ENCODE peak calls at places on chromosome 4, in four cellular contexts. I is MM.1S, V is PC-3, N is K562. J is an unnamed sample. For H3K36me3 and H3K9me3, the result is how much of the 10 kb centered on the place peaks cover.

GRCh38 chr4:119570401-119570800 is 58.2 kb downstream of the PDE5A start:
- DNase-seq in I (no peak), V (no peak), N (no peak), J (no peak)

GRCh38 chr4:184526228-184526627 is 51.9 kb upstream of the IRF2 start:
- DNase-seq in I (no peak), V (no peak), N (no peak), J (no peak)

GRCh38 chr4:98517444-98518021 is 140.9 kb downstream of the TSPAN5 start:
- DNase-seq in I (no peak), V (peak), N (no peak), J (no peak)

GRCh38 chr4:113355550-113356371 is 306.3 kb downstream of the ANK2 start:
- DNase-seq in I (peak), V (peak), N (no peak), J (peak)

GRCh38 chr4:99640676-99641075 is 17.0 kb downstream of the C4orf54 start:
- DNase-seq in I (no peak), V (peak), N (no peak), J (no peak)

GRCh38 chr4:37767019-37767418 is 59.5 kb upstream of the PGM2 start:
- DNase-seq in I (no peak), V (no peak), N (no peak), J (no peak)

GRCh38 chr4:108080752-108081151 is 88.0 kb downstream of the LEF1 start:
- DNase-seq in I (no peak), V (no peak), N (no peak), J (no peak)

GRCh38 chr4:38160487-38161207 is 200.4 kb downstream of the PTTG2 start:
- DNase-seq in I (no peak), V (peak), N (peak), J (no peak)

GRCh38 chr4:153156263-153156662 is 48.0 kb upstream of the TRIM2 start:
- DNase-seq in I (no peak), V (no peak), N (peak), J (no peak)

GRCh38 chr4:81499840-81500239 is 28.1 kb upstream of the RASGEF1B start:
- DNase-seq in I (no peak), V (no peak), N (no peak), J (no peak)

GRCh38 chr4:110059556-110060191 is 138.7 kb downstream of the ELOVL6 start:
- DNase-seq in I (peak), V (peak), N (no peak), J (no peak)

GRCh38 chr4:21879187-21879586 is 69.4 kb downstream of the KCNIP4 start:
- DNase-seq in I (no peak), V (peak), N (no peak), J (no peak)

GRCh38 chr4:26003072-26003471 is 89.1 kb downstream of the SMIM20 start:
- DNase-seq in I (no peak), V (no peak), N (no peak), J (no peak)

GRCh38 chr4:188778880-188779279 is 639.6 kb downstream of the TRIML1 start:
- DNase-seq in I (no peak), V (no peak), N (no peak), J (no peak)

GRCh38 chr4:161585011-161585410 is 578.8 kb downstream of the FSTL5 start:
- DNase-seq in I (no peak), V (no peak), N (no peak), J (no peak)

GRCh38 chr4:139892973-139893736 is 227.5 kb downstream of the MGST2 start:
- DNase-seq in I (no peak), V (no peak), N (no peak), J (no peak)

GRCh38 chr4:3341760-3342159 is 48.9 kb downstream of the RGS12 start:
- DNase-seq in I (no peak), V (no peak), N (peak), J (no peak)

GRCh38 chr4:161767116-161767515 is 396.7 kb downstream of the FSTL5 start:
- DNase-seq in I (no peak), V (peak), N (no peak), J (no peak)

GRCh38 chr4:2535386-2536192 is 858 bp upstream of the FAM193A start:
- DNase-seq in I (peak), V (no peak), N (peak), J (no peak)

GRCh38 chr4:165761968-165762367 is 111.1 kb upstream of the TLL1 start:
- DNase-seq in I (no peak), V (no peak), N (no peak), J (no peak)

GRCh38 chr4:148926861-148927260 is 484.6 kb upstream of the NR3C2 start:
- DNase-seq in I (no peak), V (peak), N (no peak), J (no peak)

GRCh38 chr4:958314-958665 is 15.1 kb downstream of the DGKQ start:
- DNase-seq in I (no peak), V (no peak), N (no peak), J (no peak)

GRCh38 chr4:140790171-140790570 is 34.0 kb upstream of the TBC1D9 start:
- DNase-seq in I (no peak), V (no peak), N (no peak), J (no peak)

GRCh38 chr4:10090467-10091250 is 25.9 kb downstream of the WDR1 start:
- DNase-seq in I (no peak), V (no peak), N (no peak), J (no peak)

GRCh38 chr4:181548873-181549541 is 694.2 kb upstream of the TENM3 start:
- DNase-seq in I (no peak), V (peak), N (no peak), J (no peak)

GRCh38 chr4:76657443-76657842 is 222.4 kb downstream of the SHROOM3 start:
- DNase-seq in I (no peak), V (no peak), N (no peak), J (no peak)

GRCh38 chr4:77454858-77455257 is 150.8 kb upstream of the CXCL13 start:
- DNase-seq in I (no peak), V (peak), N (no peak), J (no peak)

GRCh38 chr4:10554694-10555093 is 97.5 kb upstream of the ZNF518B start:
- DNase-seq in I (peak), V (peak), N (peak), J (peak)

GRCh38 chr4:38014421-38014852 is 54.2 kb downstream of the PTTG2 start:
- DNase-seq in I (no peak), V (no peak), N (no peak), J (no peak)

GRCh38 chr4:123554263-123554662 is 157.7 kb downstream of the SPRY1 start:
- DNase-seq in I (no peak), V (no peak), N (no peak), J (no peak)

GRCh38 chr4:124970011-124970410 is 257.5 kb upstream of the ANKRD50 start:
- DNase-seq in I (no peak), V (peak), N (no peak), J (no peak)

GRCh38 chr4:76626686-76627465 is 191.8 kb downstream of the SHROOM3 start:
- DNase-seq in I (no peak), V (peak), N (no peak), J (no peak)

GRCh38 chr4:94671113-94671512 is 86.6 kb upstream of the BMPR1B start:
- DNase-seq in I (no peak), V (no peak), N (no peak), J (no peak)

GRCh38 chr4:176222149-176222548 is 26.8 kb upstream of the SPATA4 start:
- DNase-seq in I (no peak), V (no peak), N (no peak), J (no peak)

GRCh38 chr4:176217510-176217909 is 22.1 kb upstream of the SPATA4 start:
- DNase-seq in I (no peak), V (no peak), N (no peak), J (no peak)
- H3K36me3 ChIP-seq in I (under half), V (under half), N (under half), J (under half)

GRCh38 chr4:4862665-4863482 is 3.4 kb downstream of the MSX1 start:
- DNase-seq in I (no peak), V (no peak), N (no peak), J (no peak)
- TF ChIP-seq EZH2 in I (no peak), V (no peak), N (no peak), J (no peak)

DNA sequence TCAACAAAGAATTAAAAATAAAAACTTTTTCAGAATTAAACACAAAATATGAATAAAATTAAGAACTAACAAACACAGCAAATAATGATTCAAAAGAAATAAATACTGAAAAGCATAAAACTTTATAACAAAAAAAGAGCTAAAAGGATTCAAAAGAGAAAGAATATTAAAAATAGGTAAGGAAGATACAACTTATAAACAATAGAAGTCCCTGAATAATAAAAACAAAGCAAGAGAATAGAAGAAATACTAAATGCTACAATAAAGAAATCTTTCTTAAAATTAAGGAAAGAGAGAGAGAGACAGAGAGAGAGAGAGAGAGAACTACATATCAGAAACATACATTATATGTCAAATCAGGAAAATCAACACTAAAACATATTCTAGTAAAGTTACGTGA is 619.9 kb upstream of the SLIT2 start:
- DNase-seq in I (no peak), V (no peak), N (no peak), J (no peak)
- H3K9me3 ChIP-seq in I (under half), V (under half), N (under half), J (under half)

GRCh38 chr4:7007142-7007907 is 35.8 kb upstream of the TADA2B start:
- DNase-seq in I (no peak), V (no peak), N (no peak), J (no peak)
- H3K36me3 ChIP-seq in I (under half), V (under half), N (half or more), J (under half)

J was measured in SK-N-MC.